ENCODE peak calls at places on chromosomes 4 and X, in four cellular contexts. O is SK-N-SH, S is HCT116, L is GM23248. J is an unnamed sample.

GRCh38 chr4:41241919-41242318 is 14.8 kb upstream of the UCHL1 start:
- DNase-seq in O (no peak), L (no peak), S (no peak), J (no peak)

GRCh38 chr4:125985856-125986255 is 671.1 kb downstream of the FAT4 start:
- DNase-seq in L (no peak), O (no peak), S (no peak), J (no peak)

GRCh38 chr4:32189130-32189529 is 1469.0 kb downstream of the PCDH7 start:
- DNase-seq in L (no peak), O (no peak), S (no peak), J (no peak)

GRCh38 chr4:169417629-169418282 is 147.0 kb upstream of the SH3RF1 start:
- DNase-seq in S (no peak), O (no peak), L (no peak), J (no peak)

GRCh38 chr4:186553717-186554116 is 1.6 kb downstream of the MTNR1A start:
- DNase-seq in S (no peak), L (no peak), O (no peak), J (no peak)

GRCh38 chrX:82816572-82816971 is 691.5 kb upstream of the POU3F4 start:
- DNase-seq in S (peak; percentile 18), O (no peak), L (no peak), J (no peak)

GRCh38 chr4:86653237-86653865 is 59.2 kb downstream of the PTPN13 start:
- DNase-seq in S (peak; percentile 6), O (peak; percentile 1), L (no peak), J (no peak)

GRCh38 chr4:65007841-65008439 is 598.7 kb upstream of the TECRL start:
- DNase-seq in S (peak; percentile 13), O (peak; percentile 8), L (peak; percentile 55), J (peak; percentile 71)

GRCh38 chrX:148333989-148334388 is 166.4 kb upstream of the AFF2 start:
- DNase-seq in O (no peak), S (no peak), L (no peak), J (no peak)

GRCh38 chr4:53529025-53529424 is 62.3 kb downstream of the LNX1 start:
- DNase-seq in L (no peak), O (no peak), S (no peak), J (no peak)

GRCh38 chr4:2331519-2332200 is 69.8 kb upstream of the MXD4 start:
- DNase-seq in O (no peak), S (no peak), L (no peak), J (no peak)

GRCh38 chr4:41670982-41671381 is 77.5 kb downstream of the PHOX2B start:
- DNase-seq in S (no peak), L (no peak), O (no peak), J (no peak)

GRCh38 chrX:123219916-123220315 is 35.8 kb downstream of the GRIA3 start:
- DNase-seq in S (no peak), O (peak; percentile 27), L (peak; percentile 18), J (no peak)

GRCh38 chrX:132483523-132483922 is 5.3 kb downstream of the MBNL3 start:
- DNase-seq in L (no peak), O (no peak), S (no peak), J (no peak)

GRCh38 chr4:13984996-13985780 is 357.7 kb upstream of the BOD1L1 start:
- DNase-seq in S (no peak), O (no peak), L (peak; percentile 27), J (no peak)

GRCh38 chr4:40038972-40039371 is 17.7 kb upstream of the N4BP2 start:
- DNase-seq in L (peak; percentile 79), O (no peak), S (no peak), J (no peak)

GRCh38 chr4:8101213-8101781 is 57.3 kb downstream of the ABLIM2 start:
- DNase-seq in O (no peak), S (no peak), L (peak; percentile 47), J (peak; percentile 65)

GRCh38 chrX:71619193-71619592 is 882 bp upstream of the CXCR3 start:
- DNase-seq in S (no peak), L (no peak), O (no peak), J (no peak)

GRCh38 chrX:113551919-113552318 is 711.3 kb upstream of the AMOT start:
- DNase-seq in O (no peak), L (no peak), S (no peak), J (no peak)

GRCh38 chr4:109160494-109160893 is 142.0 kb downstream of the COL25A1 start:
- DNase-seq in S (no peak), L (no peak), O (no peak), J (no peak)

GRCh38 chrX:48083212-48083611 is 11.8 kb upstream of the ZNF630 start:
- DNase-seq in S (peak; percentile 26), O (peak; percentile 68), L (peak; percentile 61), J (peak; percentile 53)

GRCh38 chr4:182246401-182247205 is 3.4 kb downstream of the TENM3 start:
- DNase-seq in O (no peak), L (no peak), S (no peak), J (peak; percentile 28)

GRCh38 chr4:123559955-123560669 is 163.5 kb downstream of the SPRY1 start:
- DNase-seq in O (no peak), S (no peak), L (peak; percentile 18), J (no peak)

DNA sequence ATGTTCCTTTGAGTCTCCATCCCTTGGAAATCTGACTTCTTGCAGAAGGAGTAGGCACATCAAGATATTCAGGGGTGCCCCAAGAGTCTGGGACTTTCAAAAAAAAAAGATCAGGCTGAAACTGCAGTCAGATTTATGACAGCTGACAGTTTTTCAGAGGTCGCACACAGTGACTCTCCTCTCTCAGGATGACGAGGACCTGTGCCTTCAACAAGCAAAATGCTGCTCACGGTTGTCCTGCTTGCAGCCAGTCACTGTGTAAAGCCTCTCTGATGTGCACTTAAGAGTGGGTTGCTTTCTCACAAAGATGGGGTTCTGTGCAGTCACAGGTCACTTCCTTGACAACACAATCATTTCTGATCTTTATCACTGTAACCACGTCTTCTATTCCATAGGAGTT is 178.2 kb downstream of the PTTG2 start:
- DNase-seq in S (no peak), L (no peak), O (no peak), J (no peak)
- H3K27me3 ChIP-seq in S (no peaks in the 10 kb centered on the region), L (no peaks in the 10 kb centered on the region), O (no peaks in the 10 kb centered on the region), J (no peaks in the 10 kb centered on the region)

GRCh38 chr4:98284640-98285046 is 23.5 kb downstream of the RAP1GDS1 start:
- DNase-seq in S (peak; percentile 89), O (no peak), L (peak; percentile 26), J (peak; percentile 12)
- TF ChIP-seq EZH2phosphoT487 in S (no peak), O (no peak), L (no peak), J (no peak)

GRCh38 chr4:133151681-133152329 is 2.7 kb downstream of the PCDH10 start:
- DNase-seq in L (no peak), S (no peak), O (peak; percentile 44), J (peak; percentile 58)
- H3K27ac ChIP-seq in L (no peak overlapping the region), S (no peak overlapping the region), O (no peak overlapping the region), J (peak overlapping the region; percentile 24)

DNA sequence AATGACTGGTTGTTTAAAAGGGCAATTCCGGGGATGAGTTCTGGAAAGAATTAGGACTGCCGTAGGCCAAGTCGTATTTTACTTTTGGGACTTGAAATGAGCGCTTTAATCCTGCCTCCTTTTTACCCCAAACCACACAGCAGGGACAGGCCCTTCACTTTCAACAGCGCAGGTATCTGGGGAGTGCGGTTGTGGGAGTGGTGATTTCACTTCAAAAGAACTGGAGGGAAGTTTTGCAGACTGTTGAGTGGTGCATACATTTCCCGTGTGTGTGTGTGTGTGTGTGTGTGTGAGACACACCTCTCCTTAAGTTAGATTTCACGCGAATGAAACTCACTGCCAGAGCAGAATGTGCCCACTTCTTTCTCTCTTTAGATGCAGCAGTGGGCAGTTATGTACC is 2.8 kb downstream of the NHS start:
- DNase-seq in O (no peak), S (no peak), L (peak; percentile 13), J (no peak)
- H3K27me3 ChIP-seq in O (no peaks in the 10 kb centered on the region), S (no peaks in the 10 kb centered on the region), L (no peaks in the 10 kb centered on the region), J (no peaks in the 10 kb centered on the region)

J was measured in hepatocyte.